ENCODE peak calls at places on chromosomes 16 and 17, in four cellular contexts. T is GM12878, E is IMR-90, X is K562. K is an unnamed sample.

GRCh38 chr17:81365601-81366585 is 29.4 kb upstream of the BAHCC1 start:
- DNase-seq in E (peak), X (peak), T (peak), K (no peak)

GRCh38 chr17:63096426-63096825 is 130.4 kb downstream of the TANC2 start:
- DNase-seq in X (no peak), E (peak), T (no peak), K (no peak)

GRCh38 chr17:74354561-74354960 is 7.1 kb downstream of the BTBD17 start:
- DNase-seq in E (no peak), X (no peak), T (no peak), K (no peak)

GRCh38 chr17:28112199-28112995 is 69.9 kb downstream of the NLK start:
- DNase-seq in X (no peak), E (peak), T (no peak), K (no peak)

GRCh38 chr17:64063766-64064224 is 43.4 kb upstream of the ICAM2 start:
- DNase-seq in T (no peak), X (peak), E (peak), K (peak)

GRCh38 chr17:6661464-6661848 is 9.9 kb downstream of the C17orf100 start:
- DNase-seq in T (no peak), E (no peak), X (no peak), K (no peak)

GRCh38 chr17:44095647-44096496 is 25.3 kb downstream of the G6PC3 start:
- DNase-seq in E (peak), X (peak), T (no peak), K (peak)

GRCh38 chr17:63387941-63388340 is 58.2 kb downstream of the CYB561 start:
- DNase-seq in E (no peak), T (no peak), X (no peak), K (no peak)

GRCh38 chr16:16033208-16033717 is 83.8 kb downstream of the ABCC1 start:
- DNase-seq in X (no peak), E (no peak), T (no peak), K (no peak)

GRCh38 chr16:68800257-68800875 is 43.0 kb upstream of the TANGO6 start:
- DNase-seq in E (peak), T (peak), X (peak), K (peak)

GRCh38 chr17:17403899-17404576 is 72.8 kb upstream of the MED9 start:
- DNase-seq in T (no peak), E (no peak), X (no peak), K (no peak)
- TF ChIP-seq ELK1 in T (no peak), E (no peak), X (no peak), K (no peak)

DNA sequence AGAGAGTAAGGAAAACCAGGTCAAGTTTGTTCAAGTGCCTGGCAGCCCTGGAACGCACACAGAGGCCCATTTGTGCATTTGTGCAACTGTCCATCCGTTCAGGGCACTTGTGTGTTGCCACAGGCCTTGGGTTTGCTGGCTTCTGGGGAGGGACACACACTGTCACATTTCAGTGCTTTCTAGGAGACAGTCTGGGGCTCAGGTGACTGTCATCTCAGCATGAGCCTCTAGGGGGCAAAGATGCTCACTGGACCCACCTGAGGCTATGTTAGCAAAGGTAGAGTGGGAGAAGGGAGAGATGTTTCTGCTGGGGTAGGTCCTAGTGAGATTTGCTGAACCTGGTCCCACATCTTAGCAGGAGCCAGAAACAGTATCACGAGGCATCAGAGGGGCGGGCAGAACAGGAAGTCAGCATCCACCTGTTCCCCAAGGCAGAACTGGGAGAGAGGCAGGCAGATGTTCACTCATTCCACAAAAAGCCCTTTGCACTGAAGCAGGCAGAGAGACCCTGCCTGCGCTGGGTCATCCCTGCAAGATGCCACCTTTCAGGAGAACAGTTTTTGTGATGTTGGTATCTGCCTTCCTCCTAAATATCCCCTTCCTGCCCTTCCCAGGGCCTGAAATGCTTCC is 48.5 kb downstream of the RAI1 start:
- DNase-seq in X (peak), E (no peak), T (no peak), K (peak)
- TF ChIP-seq CEBPB in X (no peak), E (no peak), T (no peak), K (no peak)

DNA sequence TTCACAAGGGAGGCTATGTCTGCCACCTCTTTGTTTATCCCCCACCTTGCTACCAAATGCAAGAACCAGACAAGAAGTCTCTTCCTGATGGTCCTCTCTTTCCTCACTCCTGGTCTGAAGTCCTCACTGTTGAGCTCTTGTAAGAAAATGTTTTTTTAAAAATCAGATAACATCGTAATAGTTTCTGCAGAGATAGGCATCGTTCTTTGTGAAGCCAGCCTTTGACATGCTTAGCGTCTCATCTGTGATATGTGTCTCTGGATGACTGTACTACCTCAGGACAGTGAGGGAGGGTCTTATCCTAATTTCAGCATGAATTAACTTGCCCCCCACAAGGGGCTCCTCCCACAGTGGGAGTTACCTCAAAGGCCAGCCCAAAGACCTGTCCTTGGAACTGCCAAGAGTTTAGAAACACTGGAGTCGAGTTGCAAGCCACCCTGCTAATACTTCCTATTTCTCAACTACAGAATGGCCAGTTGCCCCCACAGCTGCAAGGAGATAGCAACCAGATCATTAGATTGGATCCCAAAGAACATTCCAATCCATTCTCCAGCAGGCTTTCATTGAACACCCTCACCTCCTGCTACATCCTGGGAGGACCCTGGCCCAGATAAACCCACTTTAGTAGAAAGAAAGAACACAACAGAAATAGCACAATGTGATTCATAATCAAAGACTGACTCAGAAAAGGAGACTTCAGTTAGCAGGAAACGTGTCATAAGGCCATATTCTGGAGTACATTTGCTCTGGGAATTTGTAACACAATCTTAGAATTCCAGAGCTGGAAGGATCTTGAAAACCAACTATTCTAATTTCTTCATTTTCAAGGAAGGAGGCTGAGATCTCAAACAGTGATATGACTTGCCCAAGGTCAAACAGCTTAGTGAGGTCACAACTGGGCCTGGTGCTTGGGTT is 151.0 kb downstream of the IRX3 start:
- DNase-seq in T (no peak), E (peak), X (no peak), K (peak)
- TF ChIP-seq RFX5 in T (no peak), E (no peak), X (no peak), K (no peak)

GRCh38 chr17:17252149-17252810 is 15.3 kb upstream of the FLCN start:
- DNase-seq in E (no peak), T (no peak), X (no peak), K (no peak)

GRCh38 chr17:17253445-17253844 is 16.5 kb upstream of the FLCN start:
- DNase-seq in T (no peak), E (no peak), X (no peak), K (peak)

GRCh38 chr17:17256316-17256715 is 19.3 kb upstream of the FLCN start:
- DNase-seq in X (no peak), T (no peak), E (no peak), K (no peak)

GRCh38 chr17:17258011-17258410 is 21.0 kb upstream of the FLCN start:
- DNase-seq in X (no peak), T (no peak), E (no peak), K (no peak)

DNA sequence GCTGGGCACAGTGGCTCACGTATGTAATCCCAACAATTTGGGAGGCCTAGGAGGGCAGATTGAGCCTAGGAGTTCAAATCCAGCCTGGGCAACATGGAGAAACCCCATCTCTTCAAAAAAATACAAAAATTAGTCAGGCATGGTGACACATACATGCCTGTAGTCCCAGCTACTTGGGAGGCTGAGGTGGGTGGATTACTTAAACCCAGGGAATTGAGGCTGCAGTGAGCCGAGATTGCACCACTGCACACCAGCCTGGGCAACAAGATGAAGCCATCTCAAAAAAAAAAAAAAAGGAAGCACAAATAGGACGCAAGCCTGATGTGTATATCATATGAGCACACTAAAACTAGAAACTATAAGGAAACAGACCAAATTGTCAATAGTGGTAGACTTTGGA is 17.1 kb upstream of the FLCN start:
- DNase-seq in T (no peak), E (peak), X (no peak), K (no peak)
- TF ChIP-seq ELK1 in T (no peak), E (no peak), X (no peak), K (no peak)

GRCh38 chr17:38719284-38719942 is 10.7 kb upstream of the CISD3 start:
- DNase-seq in E (no peak), T (no peak), X (no peak), K (no peak)

GRCh38 chr17:38717139-38717745 is 12.2 kb downstream of the MLLT6 start:
- DNase-seq in E (no peak), T (no peak), X (no peak), K (no peak)

GRCh38 chr17:38713456-38713855 is 8.4 kb downstream of the MLLT6 start:
- DNase-seq in T (no peak), E (no peak), X (no peak), K (no peak)

GRCh38 chr17:38715216-38715943 is 10.3 kb downstream of the MLLT6 start:
- DNase-seq in E (no peak), T (no peak), X (no peak), K (no peak)

GRCh38 chr17:38716368-38717005 is 11.4 kb downstream of the MLLT6 start:
- DNase-seq in X (no peak), E (no peak), T (no peak), K (no peak)
- TF ChIP-seq CEBPB in X (no peak), E (no peak), T (no peak), K (no peak)

DNA sequence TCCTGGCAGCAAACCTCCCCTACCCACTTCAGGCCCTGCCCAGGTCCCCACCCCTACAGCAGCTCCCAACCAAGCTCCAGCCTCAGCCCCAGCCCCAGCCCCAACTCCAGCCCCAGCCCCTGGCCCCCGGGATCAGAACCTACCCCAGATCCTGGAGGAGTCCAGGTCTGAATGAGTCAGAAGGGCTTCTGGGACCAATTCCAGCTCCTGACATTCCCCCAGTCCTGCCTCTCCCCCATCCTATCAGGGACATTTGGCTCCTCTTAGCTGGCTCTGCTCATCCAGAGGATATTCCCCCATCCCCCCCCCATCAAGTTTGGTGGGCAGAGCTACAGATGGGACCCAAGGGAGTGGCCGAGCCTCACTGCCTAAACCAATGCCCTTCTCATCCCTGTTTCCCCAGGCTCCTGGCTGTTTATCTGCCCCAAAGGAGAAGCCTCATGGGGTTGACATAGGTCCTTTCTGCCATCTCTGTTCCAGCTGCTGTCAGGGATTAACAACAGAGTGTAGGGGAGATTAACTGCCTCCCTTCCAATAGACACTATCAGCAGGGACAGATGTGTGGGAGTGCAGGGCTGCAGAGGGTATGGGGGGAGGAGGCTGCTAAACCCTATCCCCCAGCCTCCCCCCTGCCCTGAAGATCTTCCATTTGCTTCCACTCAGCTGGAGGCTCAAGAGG is 16.5 kb downstream of the CNTNAP1 start:
- DNase-seq in X (peak), T (no peak), E (peak), K (no peak)
- TF ChIP-seq RFX5 in X (no peak), T (no peak), E (no peak), K (no peak)

GRCh38 chr17:10127819-10128375 is 70.5 kb downstream of the GAS7 start:
- DNase-seq in X (no peak), E (peak), T (no peak), K (no peak)
- TF ChIP-seq ELK1 in X (no peak), E (no peak), T (no peak), K (no peak)

GRCh38 chr16:86951831-86952598 is 365.2 kb downstream of the C16orf95 start:
- DNase-seq in X (no peak), T (no peak), E (peak), K (peak)
- TF ChIP-seq CEBPB in X (no peak), T (no peak), E (peak), K (peak)

GRCh38 chr17:7775058-7775457 is 57.5 kb downstream of the DNAH2 start:
- DNase-seq in E (no peak), T (no peak), X (no peak), K (no peak)

GRCh38 chr17:7777017-7777416 is 57.0 kb upstream of the KDM6B start:
- DNase-seq in E (no peak), T (no peak), X (no peak), K (no peak)

GRCh38 chr17:7769854-7770253 is 52.3 kb downstream of the DNAH2 start:
- DNase-seq in X (no peak), T (no peak), E (no peak), K (no peak)

DNA sequence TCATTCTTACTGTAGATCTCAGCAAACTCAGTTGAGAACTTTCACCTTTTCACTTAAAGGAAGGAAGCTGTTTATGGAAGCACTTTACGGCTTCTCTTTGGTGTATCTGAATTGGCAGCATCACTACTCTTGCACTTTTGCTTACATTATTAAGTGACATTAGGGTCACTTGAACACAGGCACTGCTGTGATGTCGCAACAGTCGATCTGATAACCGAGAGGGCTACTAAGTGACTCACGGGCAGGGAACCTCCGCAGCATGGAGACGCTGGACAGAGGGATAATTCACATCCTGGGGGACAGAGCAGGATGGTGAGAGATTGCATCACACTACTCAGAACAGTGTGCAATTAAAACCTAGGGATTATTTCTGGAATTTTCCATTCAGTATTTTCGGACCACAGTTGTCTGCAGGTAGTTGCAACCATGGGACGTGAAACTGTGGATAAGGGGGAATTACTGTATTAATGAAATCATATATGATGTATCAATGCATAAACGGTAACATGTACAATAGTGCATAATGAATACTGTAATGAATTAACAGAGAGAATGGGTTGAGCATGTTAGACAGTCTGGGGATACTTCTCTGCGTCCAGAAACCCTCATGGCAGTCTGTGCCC is 56.6 kb downstream of the DNAH2 start:
- DNase-seq in E (peak), X (no peak), T (no peak), K (peak)
- TF ChIP-seq RFX5 in E (no peak), X (no peak), T (no peak), K (no peak)

K was measured in A549.